ENCODE peak calls at places on chromosomes 12 and 14, in ten cellular contexts. One of them, this sample, is unnamed.

GRCh38 chr12:102691773-102692555 is 211.6 kb upstream of the IGF1 start:
- DNase-seq in fibroblast of pulmonary artery: no peak
- DNase-seq in CD8-positive, alpha-beta T cell: no peak
- DNase-seq in renal cortical epithelial cell: no peak
- DNase-seq in CD4-positive, alpha-beta memory T cell: no peak
- DNase-seq in stimulated activated CD8-positive, alpha-beta memory T cell treated with anti-CD3 and anti-CD28 coated beads, Interleukin-4, amount 100 ng/mL, for 24 hours: no peak
- DNase-seq in cardiac septum: no peak
- DNase-seq in upper lobe of right lung: no peak
- DNase-seq in KG1: no peak
- DNase-seq in NCI-H2081: no peak
- DNase-seq in this sample: no peak

GRCh38 chr12:108730337-108731104 is 797 bp downstream of the CORO1C start:
- DNase-seq in fibroblast of pulmonary artery: peak
- DNase-seq in CD8-positive, alpha-beta T cell: peak
- DNase-seq in renal cortical epithelial cell: peak
- DNase-seq in CD4-positive, alpha-beta memory T cell: peak
- DNase-seq in stimulated activated CD8-positive, alpha-beta memory T cell treated with anti-CD3 and anti-CD28 coated beads, Interleukin-4, amount 100 ng/mL, for 24 hours: peak
- DNase-seq in cardiac septum: peak
- DNase-seq in upper lobe of right lung: peak
- DNase-seq in KG1: peak
- DNase-seq in NCI-H2081: peak
- DNase-seq in this sample: peak

GRCh38 chr14:29444805-29445204 is 482.8 kb downstream of the PRKD1 start:
- DNase-seq in fibroblast of pulmonary artery: peak
- DNase-seq in CD8-positive, alpha-beta T cell: no peak
- DNase-seq in renal cortical epithelial cell: no peak
- DNase-seq in CD4-positive, alpha-beta memory T cell: no peak
- DNase-seq in stimulated activated CD8-positive, alpha-beta memory T cell treated with anti-CD3 and anti-CD28 coated beads, Interleukin-4, amount 100 ng/mL, for 24 hours: no peak
- DNase-seq in cardiac septum: no peak
- DNase-seq in upper lobe of right lung: no peak
- DNase-seq in KG1: no peak
- DNase-seq in NCI-H2081: no peak
- DNase-seq in this sample: no peak

GRCh38 chr14:100577986-100578431 is 9.2 kb downstream of the BEGAIN start:
- DNase-seq in fibroblast of pulmonary artery: no peak
- DNase-seq in CD8-positive, alpha-beta T cell: no peak
- DNase-seq in renal cortical epithelial cell: no peak
- DNase-seq in CD4-positive, alpha-beta memory T cell: no peak
- DNase-seq in stimulated activated CD8-positive, alpha-beta memory T cell treated with anti-CD3 and anti-CD28 coated beads, Interleukin-4, amount 100 ng/mL, for 24 hours: no peak
- DNase-seq in cardiac septum: peak
- DNase-seq in upper lobe of right lung: peak
- DNase-seq in KG1: no peak
- DNase-seq in NCI-H2081: no peak
- DNase-seq in this sample: no peak

GRCh38 chr14:105255021-105255507 is 6.7 kb downstream of the BTBD6 start:
- DNase-seq in fibroblast of pulmonary artery: no peak
- DNase-seq in CD8-positive, alpha-beta T cell: no peak
- DNase-seq in renal cortical epithelial cell: peak
- DNase-seq in CD4-positive, alpha-beta memory T cell: no peak
- DNase-seq in stimulated activated CD8-positive, alpha-beta memory T cell treated with anti-CD3 and anti-CD28 coated beads, Interleukin-4, amount 100 ng/mL, for 24 hours: no peak
- DNase-seq in cardiac septum: no peak
- DNase-seq in upper lobe of right lung: peak
- DNase-seq in KG1: no peak
- DNase-seq in NCI-H2081: no peak
- DNase-seq in this sample: no peak

GRCh38 chr14:39393289-39393688 is 38.9 kb downstream of the FBXO33 start:
- DNase-seq in fibroblast of pulmonary artery: no peak
- DNase-seq in CD8-positive, alpha-beta T cell: no peak
- DNase-seq in renal cortical epithelial cell: peak
- DNase-seq in CD4-positive, alpha-beta memory T cell: no peak
- DNase-seq in stimulated activated CD8-positive, alpha-beta memory T cell treated with anti-CD3 and anti-CD28 coated beads, Interleukin-4, amount 100 ng/mL, for 24 hours: no peak
- DNase-seq in cardiac septum: no peak
- DNase-seq in upper lobe of right lung: no peak
- DNase-seq in KG1: no peak
- DNase-seq in NCI-H2081: no peak
- DNase-seq in this sample: no peak

GRCh38 chr14:42424501-42424900 is 817.8 kb downstream of the LRFN5 start:
- DNase-seq in fibroblast of pulmonary artery: peak
- DNase-seq in CD8-positive, alpha-beta T cell: no peak
- DNase-seq in renal cortical epithelial cell: no peak
- DNase-seq in CD4-positive, alpha-beta memory T cell: no peak
- DNase-seq in stimulated activated CD8-positive, alpha-beta memory T cell treated with anti-CD3 and anti-CD28 coated beads, Interleukin-4, amount 100 ng/mL, for 24 hours: no peak
- DNase-seq in cardiac septum: no peak
- DNase-seq in upper lobe of right lung: no peak
- DNase-seq in KG1: no peak
- DNase-seq in NCI-H2081: no peak
- DNase-seq in this sample: no peak

GRCh38 chr12:111166779-111167540 is 201.9 kb downstream of the PHETA1 start:
- DNase-seq in fibroblast of pulmonary artery: no peak
- DNase-seq in CD8-positive, alpha-beta T cell: no peak
- DNase-seq in renal cortical epithelial cell: no peak
- DNase-seq in CD4-positive, alpha-beta memory T cell: no peak
- DNase-seq in stimulated activated CD8-positive, alpha-beta memory T cell treated with anti-CD3 and anti-CD28 coated beads, Interleukin-4, amount 100 ng/mL, for 24 hours: no peak
- DNase-seq in cardiac septum: peak
- DNase-seq in upper lobe of right lung: no peak
- DNase-seq in KG1: no peak
- DNase-seq in NCI-H2081: no peak
- DNase-seq in this sample: no peak

GRCh38 chr12:109358154-109358869 is 10.6 kb downstream of the MYO1H start:
- DNase-seq in fibroblast of pulmonary artery: peak
- DNase-seq in CD8-positive, alpha-beta T cell: no peak
- DNase-seq in renal cortical epithelial cell: no peak
- DNase-seq in CD4-positive, alpha-beta memory T cell: no peak
- DNase-seq in stimulated activated CD8-positive, alpha-beta memory T cell treated with anti-CD3 and anti-CD28 coated beads, Interleukin-4, amount 100 ng/mL, for 24 hours: no peak
- DNase-seq in cardiac septum: no peak
- DNase-seq in upper lobe of right lung: no peak
- DNase-seq in KG1: no peak
- DNase-seq in NCI-H2081: no peak
- DNase-seq in this sample: peak

GRCh38 chr14:58663494-58664111 is 25.8 kb downstream of the DACT1 start:
- DNase-seq in fibroblast of pulmonary artery: peak
- DNase-seq in CD8-positive, alpha-beta T cell: no peak
- DNase-seq in renal cortical epithelial cell: peak
- DNase-seq in CD4-positive, alpha-beta memory T cell: no peak
- DNase-seq in stimulated activated CD8-positive, alpha-beta memory T cell treated with anti-CD3 and anti-CD28 coated beads, Interleukin-4, amount 100 ng/mL, for 24 hours: no peak
- DNase-seq in cardiac septum: no peak
- DNase-seq in upper lobe of right lung: no peak
- DNase-seq in KG1: no peak
- DNase-seq in NCI-H2081: peak
- DNase-seq in this sample: no peak

GRCh38 chr12:57611116-57611809 is at the start of gene ARHGEF25:
- DNase-seq in fibroblast of pulmonary artery: peak
- DNase-seq in CD8-positive, alpha-beta T cell: peak
- DNase-seq in renal cortical epithelial cell: no peak
- DNase-seq in CD4-positive, alpha-beta memory T cell: no peak
- DNase-seq in stimulated activated CD8-positive, alpha-beta memory T cell treated with anti-CD3 and anti-CD28 coated beads, Interleukin-4, amount 100 ng/mL, for 24 hours: peak
- DNase-seq in cardiac septum: peak
- DNase-seq in upper lobe of right lung: no peak
- DNase-seq in KG1: no peak
- DNase-seq in NCI-H2081: peak
- DNase-seq in this sample: peak

GRCh38 chr12:46610754-46611153 is 215.0 kb downstream of the SLC38A4 start:
- DNase-seq in fibroblast of pulmonary artery: no peak
- DNase-seq in CD8-positive, alpha-beta T cell: no peak
- DNase-seq in renal cortical epithelial cell: no peak
- DNase-seq in CD4-positive, alpha-beta memory T cell: no peak
- DNase-seq in stimulated activated CD8-positive, alpha-beta memory T cell treated with anti-CD3 and anti-CD28 coated beads, Interleukin-4, amount 100 ng/mL, for 24 hours: no peak
- DNase-seq in cardiac septum: no peak
- DNase-seq in upper lobe of right lung: no peak
- DNase-seq in KG1: no peak
- DNase-seq in NCI-H2081: no peak
- DNase-seq in this sample: no peak

GRCh38 chr12:60035835-60036234 is 440.0 kb downstream of the SLC16A7 start:
- DNase-seq in fibroblast of pulmonary artery: peak
- DNase-seq in CD8-positive, alpha-beta T cell: no peak
- DNase-seq in renal cortical epithelial cell: peak
- DNase-seq in CD4-positive, alpha-beta memory T cell: no peak
- DNase-seq in stimulated activated CD8-positive, alpha-beta memory T cell treated with anti-CD3 and anti-CD28 coated beads, Interleukin-4, amount 100 ng/mL, for 24 hours: no peak
- DNase-seq in cardiac septum: no peak
- DNase-seq in upper lobe of right lung: no peak
- DNase-seq in KG1: no peak
- DNase-seq in NCI-H2081: no peak
- DNase-seq in this sample: no peak

GRCh38 chr14:73785336-73785833 is 66.2 kb upstream of the PTGR2 start:
- DNase-seq in fibroblast of pulmonary artery: peak
- DNase-seq in CD8-positive, alpha-beta T cell: no peak
- DNase-seq in renal cortical epithelial cell: peak
- DNase-seq in CD4-positive, alpha-beta memory T cell: no peak
- DNase-seq in stimulated activated CD8-positive, alpha-beta memory T cell treated with anti-CD3 and anti-CD28 coated beads, Interleukin-4, amount 100 ng/mL, for 24 hours: no peak
- DNase-seq in cardiac septum: no peak
- DNase-seq in upper lobe of right lung: no peak
- DNase-seq in KG1: peak
- DNase-seq in NCI-H2081: no peak
- DNase-seq in this sample: no peak

GRCh38 chr14:61730756-61731373 is 31.4 kb upstream of the SNAPC1 start:
- DNase-seq in fibroblast of pulmonary artery: no peak
- DNase-seq in CD8-positive, alpha-beta T cell: no peak
- DNase-seq in renal cortical epithelial cell: no peak
- DNase-seq in CD4-positive, alpha-beta memory T cell: peak
- DNase-seq in stimulated activated CD8-positive, alpha-beta memory T cell treated with anti-CD3 and anti-CD28 coated beads, Interleukin-4, amount 100 ng/mL, for 24 hours: no peak
- DNase-seq in cardiac septum: no peak
- DNase-seq in upper lobe of right lung: no peak
- DNase-seq in KG1: no peak
- DNase-seq in NCI-H2081: no peak
- DNase-seq in this sample: no peak

GRCh38 chr12:56333197-56333678 is 562 bp downstream of the PAN2 start:
- DNase-seq in fibroblast of pulmonary artery: no peak
- DNase-seq in CD8-positive, alpha-beta T cell: no peak
- DNase-seq in renal cortical epithelial cell: peak
- DNase-seq in CD4-positive, alpha-beta memory T cell: no peak
- DNase-seq in stimulated activated CD8-positive, alpha-beta memory T cell treated with anti-CD3 and anti-CD28 coated beads, Interleukin-4, amount 100 ng/mL, for 24 hours: no peak
- DNase-seq in cardiac septum: no peak
- DNase-seq in upper lobe of right lung: no peak
- DNase-seq in KG1: no peak
- DNase-seq in NCI-H2081: no peak
- DNase-seq in this sample: no peak

GRCh38 chr12:77238368-77238767 is 173.0 kb upstream of the E2F7 start:
- DNase-seq in fibroblast of pulmonary artery: no peak
- DNase-seq in CD8-positive, alpha-beta T cell: no peak
- DNase-seq in renal cortical epithelial cell: no peak
- DNase-seq in CD4-positive, alpha-beta memory T cell: no peak
- DNase-seq in stimulated activated CD8-positive, alpha-beta memory T cell treated with anti-CD3 and anti-CD28 coated beads, Interleukin-4, amount 100 ng/mL, for 24 hours: no peak
- DNase-seq in cardiac septum: no peak
- DNase-seq in upper lobe of right lung: no peak
- DNase-seq in KG1: no peak
- DNase-seq in NCI-H2081: no peak
- DNase-seq in this sample: no peak

GRCh38 chr14:99807413-99808132 is 14.4 kb downstream of the EML1 start:
- DNase-seq in fibroblast of pulmonary artery: peak
- DNase-seq in CD8-positive, alpha-beta T cell: no peak
- DNase-seq in renal cortical epithelial cell: peak
- DNase-seq in CD4-positive, alpha-beta memory T cell: no peak
- DNase-seq in stimulated activated CD8-positive, alpha-beta memory T cell treated with anti-CD3 and anti-CD28 coated beads, Interleukin-4, amount 100 ng/mL, for 24 hours: no peak
- DNase-seq in cardiac septum: no peak
- DNase-seq in upper lobe of right lung: no peak
- DNase-seq in KG1: no peak
- DNase-seq in NCI-H2081: no peak
- DNase-seq in this sample: no peak

GRCh38 chr12:127145929-127146789 is 1120.8 kb upstream of the TMEM132C start:
- DNase-seq in fibroblast of pulmonary artery: peak
- DNase-seq in CD8-positive, alpha-beta T cell: peak
- DNase-seq in renal cortical epithelial cell: no peak
- DNase-seq in CD4-positive, alpha-beta memory T cell: peak
- DNase-seq in stimulated activated CD8-positive, alpha-beta memory T cell treated with anti-CD3 and anti-CD28 coated beads, Interleukin-4, amount 100 ng/mL, for 24 hours: peak
- DNase-seq in cardiac septum: peak
- DNase-seq in upper lobe of right lung: peak
- DNase-seq in KG1: no peak
- DNase-seq in NCI-H2081: peak
- DNase-seq in this sample: no peak

GRCh38 chr14:65877631-65878030 is 465.1 kb downstream of the FUT8 start:
- DNase-seq in fibroblast of pulmonary artery: no peak
- DNase-seq in CD8-positive, alpha-beta T cell: no peak
- DNase-seq in renal cortical epithelial cell: no peak
- DNase-seq in CD4-positive, alpha-beta memory T cell: no peak
- DNase-seq in stimulated activated CD8-positive, alpha-beta memory T cell treated with anti-CD3 and anti-CD28 coated beads, Interleukin-4, amount 100 ng/mL, for 24 hours: no peak
- DNase-seq in cardiac septum: no peak
- DNase-seq in upper lobe of right lung: no peak
- DNase-seq in KG1: no peak
- DNase-seq in NCI-H2081: no peak
- DNase-seq in this sample: no peak

GRCh38 chr12:123934829-123935228 is 37.8 kb downstream of the CCDC92 start:
- DNase-seq in fibroblast of pulmonary artery: peak
- DNase-seq in CD8-positive, alpha-beta T cell: no peak
- DNase-seq in renal cortical epithelial cell: no peak
- DNase-seq in CD4-positive, alpha-beta memory T cell: no peak
- DNase-seq in stimulated activated CD8-positive, alpha-beta memory T cell treated with anti-CD3 and anti-CD28 coated beads, Interleukin-4, amount 100 ng/mL, for 24 hours: no peak
- DNase-seq in cardiac septum: no peak
- DNase-seq in upper lobe of right lung: peak
- DNase-seq in KG1: no peak
- DNase-seq in NCI-H2081: no peak
- DNase-seq in this sample: no peak

GRCh38 chr14:101407328-101407727 is 154.0 kb upstream of the DIO3 start:
- DNase-seq in fibroblast of pulmonary artery: no peak
- DNase-seq in CD8-positive, alpha-beta T cell: no peak
- DNase-seq in renal cortical epithelial cell: no peak
- DNase-seq in CD4-positive, alpha-beta memory T cell: no peak
- DNase-seq in stimulated activated CD8-positive, alpha-beta memory T cell treated with anti-CD3 and anti-CD28 coated beads, Interleukin-4, amount 100 ng/mL, for 24 hours: no peak
- DNase-seq in cardiac septum: no peak
- DNase-seq in upper lobe of right lung: no peak
- DNase-seq in KG1: no peak
- DNase-seq in NCI-H2081: no peak
- DNase-seq in this sample: no peak

GRCh38 chr12:6769003-6769389 is 2.8 kb downstream of the PTMS start:
- DNase-seq in fibroblast of pulmonary artery: peak
- DNase-seq in CD8-positive, alpha-beta T cell: no peak
- DNase-seq in renal cortical epithelial cell: no peak
- DNase-seq in CD4-positive, alpha-beta memory T cell: no peak
- DNase-seq in stimulated activated CD8-positive, alpha-beta memory T cell treated with anti-CD3 and anti-CD28 coated beads, Interleukin-4, amount 100 ng/mL, for 24 hours: no peak
- DNase-seq in cardiac septum: no peak
- DNase-seq in upper lobe of right lung: no peak
- DNase-seq in KG1: no peak
- DNase-seq in NCI-H2081: peak
- DNase-seq in this sample: no peak

GRCh38 chr14:97490521-97491070 is 693.4 kb downstream of the VRK1 start:
- DNase-seq in fibroblast of pulmonary artery: no peak
- DNase-seq in CD8-positive, alpha-beta T cell: peak
- DNase-seq in renal cortical epithelial cell: no peak
- DNase-seq in CD4-positive, alpha-beta memory T cell: no peak
- DNase-seq in stimulated activated CD8-positive, alpha-beta memory T cell treated with anti-CD3 and anti-CD28 coated beads, Interleukin-4, amount 100 ng/mL, for 24 hours: no peak
- DNase-seq in cardiac septum: no peak
- DNase-seq in upper lobe of right lung: no peak
- DNase-seq in KG1: no peak
- DNase-seq in NCI-H2081: no peak
- DNase-seq in this sample: no peak

This sample was measured in GM12891.